ENCODE peak calls at places on chromosomes 16 and 17, in five cellular contexts. C is PC-3, G is transverse colon, A is heart left ventricle, H is mucosa of descending colon. O is an unnamed sample.

GRCh38 chr17:36641331-36641876 is 40.0 kb downstream of the MRM1 start:
- DNase-seq in C (no peak), G (no peak), A (no peak), H (no peak), O (no peak)

GRCh38 chr16:52470601-52471000 is 76.3 kb downstream of the TOX3 start:
- DNase-seq in C (no peak), G (no peak), A (no peak), H (no peak), O (no peak)

GRCh38 chr16:69863882-69864281 is 87.3 kb upstream of the CLEC18A start:
- DNase-seq in C (no peak), G (no peak), A (no peak), H (no peak), O (no peak)

GRCh38 chr17:204427-205175 is 23.2 kb upstream of the DOC2B start:
- DNase-seq in C (no peak), G (no peak), A (no peak), H (no peak), O (no peak)

GRCh38 chr17:81870978-81871386 is at the start of gene ARHGDIA:
- DNase-seq in C (no peak), G (no peak), A (no peak), H (no peak), O (no peak)

GRCh38 chr16:65510241-65510640 is 388.4 kb upstream of the CDH11 start:
- DNase-seq in C (no peak), G (no peak), A (no peak), H (no peak), O (no peak)

GRCh38 chr17:60395508-60396065 is 3.7 kb upstream of the USP32 start:
- DNase-seq in C (no peak), G (no peak), A (no peak), H (no peak), O (no peak)

GRCh38 chr16:81866820-81867440 is 87.8 kb downstream of the PLCG2 start:
- DNase-seq in C (no peak), G (peak; percentile 59), A (peak; percentile 72), H (peak; percentile 18), O (no peak)

GRCh38 chr17:76524598-76525512 is 12.7 kb downstream of the CYGB start:
- DNase-seq in C (peak; percentile 71), G (peak; percentile 43), A (peak; percentile 86), H (peak; percentile 59), O (peak; percentile 70)

GRCh38 chr16:29816694-29817441 is 916 bp downstream of the PAGR1 start:
- DNase-seq in C (peak; percentile 49), G (peak; percentile 73), A (peak; percentile 81), H (peak; percentile 70), O (peak; percentile 58)

GRCh38 chr17:79797492-79798295 is 817 bp upstream of the CBX8 start:
- DNase-seq in C (no peak), G (no peak), A (no peak), H (no peak), O (no peak)

GRCh38 chr16:4087990-4088577 is 28.2 kb downstream of the ADCY9 start:
- DNase-seq in C (no peak), G (peak; percentile 4), A (no peak), H (no peak), O (no peak)

GRCh38 chr17:79246226-79246794 is 171.7 kb downstream of the ENGASE start:
- DNase-seq in C (no peak), G (no peak), A (no peak), H (no peak), O (no peak)

GRCh38 chr17:82949361-82949760 is 109.5 kb upstream of the ZNF750 start:
- DNase-seq in C (no peak), G (no peak), A (no peak), H (no peak), O (no peak)

GRCh38 chr17:44878627-44879221 is 20.5 kb downstream of the EFTUD2 start:
- DNase-seq in C (peak; percentile 65), G (no peak), A (no peak), H (peak; percentile 56), O (peak; percentile 59)

GRCh38 chr16:1610841-1611653 is 825 bp downstream of the IFT140 start:
- DNase-seq in C (peak; percentile 7), G (peak; percentile 12), A (no peak), H (no peak), O (peak; percentile 2)

GRCh38 chr16:12096162-12096781 is 119.7 kb downstream of the SNX29 start:
- DNase-seq in C (peak; percentile 33), G (no peak), A (no peak), H (no peak), O (peak; percentile 16)

GRCh38 chr17:57011482-57012015 is 33.6 kb downstream of the SCPEP1 start:
- DNase-seq in C (no peak), G (no peak), A (no peak), H (no peak), O (no peak)

GRCh38 chr17:58529275-58529674 is 14.8 kb upstream of the MTMR4 start:
- DNase-seq in C (no peak), G (no peak), A (no peak), H (no peak), O (no peak)

GRCh38 chr16:27526169-27526568 is 23.5 kb downstream of the GTF3C1 start:
- DNase-seq in C (no peak), G (no peak), A (peak; percentile 87), H (no peak), O (no peak)

GRCh38 chr17:48543854-48544355 is 1.0 kb downstream of the HOXB2 start:
- DNase-seq in C (no peak), G (no peak), A (no peak), H (no peak), O (peak; percentile 72)

GRCh38 chr17:27424941-27425340 is 31.3 kb upstream of the KSR1 start:
- DNase-seq in C (no peak), G (no peak), A (no peak), H (no peak), O (no peak)

GRCh38 chr17:66135896-66136295 is 56.0 kb downstream of the CEP112 start:
- DNase-seq in C (no peak), G (no peak), A (no peak), H (no peak), O (no peak)

GRCh38 chr17:48231995-48232729 is 124.6 kb downstream of the SNX11 start:
- DNase-seq in C (no peak), G (no peak), A (no peak), H (no peak), O (no peak)

GRCh38 chr17:28878158-28878910 is 19.2 kb downstream of the FLOT2 start:
- DNase-seq in C (no peak), G (no peak), A (no peak), H (no peak), O (no peak)

GRCh38 chr17:10197721-10198508 is 491 bp downstream of the GAS7 start:
- DNase-seq in C (no peak), G (no peak), A (peak; percentile 39), H (no peak), O (no peak)
- H3K4me3 ChIP-seq in C (no peak overlapping the region), G (peak overlapping the region; percentile 50), A (peak overlapping the region; percentile 64), H (peak overlapping the region; percentile 26), O (peak overlapping the region; percentile 59)

DNA sequence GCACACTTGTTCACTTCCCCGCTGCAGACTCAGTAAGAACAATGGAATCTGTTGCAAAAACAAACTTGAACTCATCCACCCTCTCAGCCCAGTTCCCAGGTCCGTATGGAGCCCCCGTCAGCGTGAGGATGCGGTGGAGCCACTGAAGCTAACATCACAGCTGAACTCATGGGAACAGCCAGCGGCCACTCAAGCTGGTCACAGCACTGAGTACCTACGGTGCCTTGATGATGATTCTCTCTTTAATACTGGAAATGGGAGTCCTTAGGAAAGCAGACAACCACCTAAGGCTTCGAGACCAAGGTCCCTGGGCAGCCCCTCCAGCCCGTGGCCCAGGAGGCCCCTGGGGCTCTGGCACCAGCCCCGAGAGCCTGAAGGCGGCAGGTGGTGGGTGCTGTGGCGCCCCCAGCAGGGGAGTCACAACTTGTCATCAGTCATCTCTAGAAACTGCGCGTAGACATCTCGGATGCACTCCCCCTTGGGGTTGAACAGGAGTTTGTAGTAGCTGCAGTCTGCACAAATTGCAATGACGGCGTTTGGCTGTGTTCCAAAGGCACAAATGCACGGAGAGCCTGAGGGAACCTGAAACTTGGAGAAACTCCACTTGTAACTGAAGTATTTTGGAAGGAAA is 31.0 kb upstream of the RHOT1 start:
- DNase-seq in C (peak; percentile 34), G (peak; percentile 33), A (peak; percentile 80), H (peak; percentile 59), O (peak; percentile 65)
- TF ChIP-seq CTCF in C (peak; percentile 35), G (no peak), A (peak; percentile 33), H (no peak), O (peak; percentile 37)

GRCh38 chr17:20271016-20271610 is 196.2 kb downstream of the LGALS9B start:
- DNase-seq in C (no peak), G (no peak), A (no peak), H (no peak), O (no peak)
- H3K4me3 ChIP-seq in C (no peak overlapping the region), G (no peak overlapping the region), A (no peak overlapping the region), H (no peak overlapping the region), O (no peak overlapping the region)

DNA sequence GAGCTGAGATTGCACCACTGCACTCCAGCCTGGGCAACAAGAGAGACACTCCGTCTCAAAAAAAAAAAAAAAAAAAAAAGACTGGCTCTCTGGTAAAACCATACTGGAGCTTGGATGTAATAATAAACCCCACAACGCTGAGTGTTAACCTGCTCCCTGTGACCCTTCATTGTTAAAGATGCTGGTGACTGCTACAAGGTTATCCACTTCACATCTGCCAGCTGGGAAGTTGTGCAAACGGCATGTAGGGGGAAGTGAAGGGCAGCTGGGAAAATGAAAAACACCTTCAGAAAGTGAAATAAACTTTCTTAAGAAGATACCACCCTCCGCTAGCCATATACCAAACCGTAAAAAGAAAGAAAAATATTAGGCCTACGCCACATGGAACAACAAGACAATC is 131.0 kb upstream of the NUDT7 start:
- DNase-seq in C (no peak), G (no peak), A (no peak), H (no peak), O (no peak)
- TF ChIP-seq CTCF in C (no peak), G (no peak), A (no peak), H (no peak), O (no peak)

O was measured in fibroblast of the aortic adventitia.